ENCODE peak calls at places on chromosomes 3 and 15, in seven cellular contexts. C is Panc1, G is tibial nerve, J is HepG2, U is suprapubic skin, Z is astrocyte of the spinal cord, V is PC-9. Q is an unnamed sample.

GRCh38 chr3:184761120-184761841 is 49.4 kb upstream of the MAGEF1 start:
- DNase-seq in C (no peak), G (no peak), J (no peak), U (no peak), Z (peak), V (no peak), Q (no peak)

GRCh38 chr3:66115858-66116654 is 77.3 kb upstream of the MAGI1 start:
- DNase-seq in C (no peak), G (no peak), J (peak), U (no peak), Z (peak), V (peak), Q (no peak)

GRCh38 chr3:149384911-149385321 is 7.5 kb upstream of the TM4SF1 start:
- DNase-seq in C (no peak), G (no peak), J (peak), U (no peak), Z (peak), V (peak), Q (no peak)

GRCh38 chr15:97904196-97904572 is 56.3 kb upstream of the ARRDC4 start:
- DNase-seq in C (no peak), G (peak), J (peak), U (peak), Z (peak), V (peak), Q (no peak)

GRCh38 chr3:129461461-129462146 is 21.6 kb downstream of the IFT122 start:
- DNase-seq in C (no peak), G (no peak), J (no peak), U (no peak), Z (no peak), V (peak), Q (no peak)

GRCh38 chr3:144683065-144683464 is 711.4 kb downstream of the DIPK2A start:
- DNase-seq in C (no peak), G (no peak), J (no peak), U (no peak), Z (no peak), V (no peak), Q (no peak)

GRCh38 chr3:135366816-135367215 is 571.8 kb downstream of the EPHB1 start:
- DNase-seq in C (no peak), G (no peak), J (no peak), U (no peak), Z (no peak), V (no peak), Q (no peak)

GRCh38 chr3:60199306-60199705 is 1051.9 kb downstream of the FHIT start:
- DNase-seq in C (no peak), G (no peak), J (no peak), U (no peak), Z (no peak), V (no peak), Q (no peak)

GRCh38 chr3:71511037-71511436 is 72.5 kb downstream of the FOXP1 start:
- DNase-seq in C (no peak), G (no peak), J (no peak), U (no peak), Z (peak), V (no peak), Q (no peak)

GRCh38 chr3:141330235-141330634 is 38.1 kb upstream of the ZBTB38 start:
- DNase-seq in C (no peak), G (no peak), J (no peak), U (no peak), Z (no peak), V (no peak), Q (no peak)

GRCh38 chr3:121995190-121996137 is 26.6 kb downstream of the ILDR1 start:
- DNase-seq in C (peak), G (peak), J (peak), U (no peak), Z (peak), V (peak), Q (peak)

GRCh38 chr3:190013943-190014924 is 106.5 kb downstream of the P3H2 start:
- DNase-seq in C (no peak), G (no peak), J (no peak), U (no peak), Z (no peak), V (no peak), Q (no peak)

GRCh38 chr15:22887157-22887951 is 48.9 kb downstream of the NIPA2 start:
- DNase-seq in C (no peak), G (no peak), J (no peak), U (no peak), Z (peak), V (no peak), Q (no peak)

GRCh38 chr3:115709135-115709534 is 85.8 kb downstream of the GAP43 start:
- DNase-seq in C (no peak), G (no peak), J (no peak), U (no peak), Z (no peak), V (no peak), Q (no peak)

GRCh38 chr15:43492673-43493601 is at the start of gene TP53BP1:
- DNase-seq in C (peak), G (peak), J (peak), U (peak), Z (peak), V (peak), Q (peak)

GRCh38 chr3:57999423-58000115 is 8.7 kb upstream of the FLNB start:
- DNase-seq in C (no peak), G (no peak), J (peak), U (no peak), Z (no peak), V (peak), Q (no peak)

GRCh38 chr3:102020670-102021069 is 171.4 kb downstream of the NFKBIZ start:
- DNase-seq in C (no peak), G (no peak), J (no peak), U (no peak), Z (no peak), V (no peak), Q (no peak)

GRCh38 chr3:192879346-192880031 is 38.2 kb downstream of the MB21D2 start:
- DNase-seq in C (peak), G (no peak), J (peak), U (no peak), Z (peak), V (peak), Q (no peak)

GRCh38 chr15:70029297-70029701 is 68.4 kb downstream of the TLE3 start:
- DNase-seq in C (no peak), G (no peak), J (no peak), U (no peak), Z (no peak), V (no peak), Q (no peak)

GRCh38 chr3:47108546-47108945 is 55.4 kb downstream of the SETD2 start:
- DNase-seq in C (no peak), G (no peak), J (no peak), U (no peak), Z (no peak), V (no peak), Q (no peak)

GRCh38 chr15:98070132-98070531 is 109.6 kb downstream of the ARRDC4 start:
- DNase-seq in C (no peak), G (no peak), J (no peak), U (no peak), Z (peak), V (no peak), Q (no peak)

GRCh38 chr3:126129408-126129891 is 45.5 kb upstream of the SLC41A3 start:
- DNase-seq in C (no peak), G (no peak), J (no peak), U (peak), Z (no peak), V (peak), Q (no peak)

GRCh38 chr3:169666079-169666436 is 2.5 kb upstream of the MECOM start:
- DNase-seq in C (no peak), G (no peak), J (no peak), U (no peak), Z (no peak), V (no peak), Q (no peak)

GRCh38 chr3:53046171-53047170 is 598 bp upstream of the SFMBT1 start:
- DNase-seq in C (no peak), G (peak), J (no peak), U (no peak), Z (peak), V (no peak), Q (peak)

GRCh38 chr15:66841953-66842681 is 140.1 kb downstream of the SMAD6 start:
- DNase-seq in C (no peak), G (peak), J (peak), U (peak), Z (peak), V (peak), Q (no peak)

GRCh38 chr3:45225465-45226205 is 452 bp downstream of the TMEM158 start:
- DNase-seq in C (no peak), G (no peak), J (no peak), U (no peak), Z (no peak), V (no peak), Q (peak)

GRCh38 chr15:71252036-71252898 is 137.0 kb downstream of the THSD4 start:
- DNase-seq in C (no peak), G (no peak), J (no peak), U (no peak), Z (no peak), V (peak), Q (no peak)

GRCh38 chr3:116939091-116939490 is 229.5 kb downstream of the TUSC7 start:
- DNase-seq in C (no peak), G (no peak), J (no peak), U (no peak), Z (no peak), V (no peak), Q (no peak)

GRCh38 chr3:58066842-58067241 is 58.6 kb downstream of the FLNB start:
- DNase-seq in C (no peak), G (no peak), J (peak), U (no peak), Z (peak), V (no peak), Q (no peak)

GRCh38 chr15:67188551-67189218 is 65.8 kb downstream of the AAGAB start:
- DNase-seq in C (no peak), G (no peak), J (no peak), U (no peak), Z (peak), V (no peak), Q (no peak)

GRCh38 chr15:73753250-73754130 is at the start of gene INSYN1:
- DNase-seq in C (no peak), G (peak), J (no peak), U (no peak), Z (peak), V (no peak), Q (no peak)

GRCh38 chr3:195909294-195909644 is 918 bp upstream of the TNK2 start:
- DNase-seq in C (no peak), G (no peak), J (no peak), U (no peak), Z (no peak), V (no peak), Q (peak)
- H3K4me3 ChIP-seq in C (peak), G (peak), J (peak), U (peak), Z (peak), V (peak), Q (peak)

GRCh38 chr3:156305672-156306071 is 185.3 kb downstream of the KCNAB1 start:
- DNase-seq in C (no peak), G (no peak), J (no peak), U (no peak), Z (no peak), V (no peak), Q (no peak)

GRCh38 chr3:156311930-156312329 is 191.6 kb downstream of the KCNAB1 start:
- DNase-seq in C (no peak), G (no peak), J (no peak), U (no peak), Z (no peak), V (no peak), Q (no peak)

GRCh38 chr3:156307704-156308103 is 187.3 kb downstream of the KCNAB1 start:
- DNase-seq in C (no peak), G (peak), J (no peak), U (no peak), Z (peak), V (no peak), Q (no peak)

DNA sequence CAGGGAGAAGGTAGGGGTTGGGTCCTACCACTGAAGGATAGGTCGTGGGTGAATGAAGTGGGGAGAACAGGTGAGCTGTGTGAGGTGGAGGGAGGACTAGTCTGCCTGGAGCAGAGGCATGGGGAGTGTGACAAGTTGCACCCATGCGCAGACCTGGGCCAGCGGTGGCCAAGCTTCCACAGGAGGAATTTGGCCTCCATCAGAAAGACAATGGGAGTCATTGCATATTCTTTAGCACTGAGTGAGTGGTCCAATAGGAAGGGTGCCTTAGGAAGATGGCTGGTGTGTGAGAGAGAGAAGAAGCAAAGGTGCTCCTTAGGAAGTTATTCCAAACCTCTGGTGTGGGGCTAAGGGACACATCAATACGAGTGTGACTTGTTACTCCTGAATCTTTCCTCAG is 191.1 kb downstream of the KCNAB1 start:
- DNase-seq in C (no peak), G (no peak), J (no peak), U (no peak), Z (no peak), V (no peak), Q (no peak)
- TF ChIP-seq CTCF in C (no peak), G (no peak), J (no peak), U (no peak), Z (no peak), V (no peak), Q (no peak)

GRCh38 chr3:108132727-108133373 is 42.0 kb upstream of the CD47 start:
- DNase-seq in C (peak), G (no peak), J (no peak), U (no peak), Z (peak), V (peak), Q (no peak)
- H3K4me3 ChIP-seq in C (no peak), G (no peak), J (no peak), U (peak), Z (no peak), V (peak), Q (peak)

GRCh38 chr3:123270818-123271217 is 69.1 kb downstream of the SEC22A start:
- DNase-seq in C (no peak), G (no peak), J (peak), U (no peak), Z (no peak), V (no peak), Q (no peak)

GRCh38 chr3:123275691-123276090 is 73.9 kb downstream of the SEC22A start:
- DNase-seq in C (no peak), G (no peak), J (no peak), U (no peak), Z (no peak), V (no peak), Q (no peak)

GRCh38 chr3:123267821-123268220 is 66.1 kb downstream of the SEC22A start:
- DNase-seq in C (no peak), G (no peak), J (no peak), U (no peak), Z (no peak), V (no peak), Q (no peak)

GRCh38 chr3:123272547-123272946 is 70.8 kb downstream of the SEC22A start:
- DNase-seq in C (no peak), G (no peak), J (no peak), U (no peak), Z (peak), V (no peak), Q (no peak)

DNA sequence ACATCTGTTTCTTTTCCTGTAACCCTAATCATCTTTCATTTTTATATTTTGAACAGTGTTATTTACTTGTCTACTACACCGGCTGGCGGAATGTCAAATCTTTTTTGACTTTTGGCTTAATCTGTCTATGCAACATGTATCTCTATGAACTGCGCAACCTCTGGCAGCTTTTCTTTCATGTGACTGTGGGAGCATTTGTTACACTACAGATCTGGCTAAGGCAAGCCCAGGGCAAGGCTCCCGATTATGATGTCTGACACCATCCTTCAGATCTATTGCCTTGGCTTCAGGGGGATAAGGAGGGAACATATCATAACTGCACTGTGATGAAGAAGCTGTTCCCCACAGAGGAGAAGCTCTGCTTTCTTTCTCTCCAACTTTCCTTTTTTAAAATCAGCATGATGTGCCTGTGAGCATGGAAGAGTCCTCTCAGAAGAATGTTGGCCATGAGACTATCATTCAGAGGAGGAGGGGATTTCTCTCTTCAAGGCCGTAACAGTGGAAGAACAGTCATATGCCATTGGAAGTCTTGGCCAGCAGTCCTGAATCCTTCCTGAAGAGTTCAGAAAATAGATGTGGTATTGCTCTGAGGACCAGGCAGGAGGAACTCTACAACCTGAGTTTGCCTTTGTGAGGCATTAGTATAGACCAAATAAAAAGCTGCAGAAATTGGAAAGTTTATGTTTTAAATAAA is 69.9 kb downstream of the SEC22A start:
- DNase-seq in C (no peak), G (no peak), J (no peak), U (peak), Z (no peak), V (no peak), Q (no peak)
- TF ChIP-seq CTCF in C (no peak), G (no peak), J (no peak), U (no peak), Z (no peak), V (no peak), Q (no peak)

GRCh38 chr15:99181544-99181943 is 67.8 kb downstream of the TTC23 start:
- DNase-seq in C (no peak), G (peak), J (no peak), U (no peak), Z (no peak), V (no peak), Q (no peak)
- H3K4me3 ChIP-seq in C (no peak), G (no peak), J (no peak), U (no peak), Z (no peak), V (no peak), Q (no peak)

GRCh38 chr15:88603885-88604284 is 17.3 kb upstream of the AEN start:
- DNase-seq in C (no peak), G (no peak), J (no peak), U (no peak), Z (no peak), V (no peak), Q (no peak)
- TF ChIP-seq CTCF in C (no peak), G (no peak), J (no peak), U (no peak), Z (no peak), V (no peak), Q (no peak)

DNA sequence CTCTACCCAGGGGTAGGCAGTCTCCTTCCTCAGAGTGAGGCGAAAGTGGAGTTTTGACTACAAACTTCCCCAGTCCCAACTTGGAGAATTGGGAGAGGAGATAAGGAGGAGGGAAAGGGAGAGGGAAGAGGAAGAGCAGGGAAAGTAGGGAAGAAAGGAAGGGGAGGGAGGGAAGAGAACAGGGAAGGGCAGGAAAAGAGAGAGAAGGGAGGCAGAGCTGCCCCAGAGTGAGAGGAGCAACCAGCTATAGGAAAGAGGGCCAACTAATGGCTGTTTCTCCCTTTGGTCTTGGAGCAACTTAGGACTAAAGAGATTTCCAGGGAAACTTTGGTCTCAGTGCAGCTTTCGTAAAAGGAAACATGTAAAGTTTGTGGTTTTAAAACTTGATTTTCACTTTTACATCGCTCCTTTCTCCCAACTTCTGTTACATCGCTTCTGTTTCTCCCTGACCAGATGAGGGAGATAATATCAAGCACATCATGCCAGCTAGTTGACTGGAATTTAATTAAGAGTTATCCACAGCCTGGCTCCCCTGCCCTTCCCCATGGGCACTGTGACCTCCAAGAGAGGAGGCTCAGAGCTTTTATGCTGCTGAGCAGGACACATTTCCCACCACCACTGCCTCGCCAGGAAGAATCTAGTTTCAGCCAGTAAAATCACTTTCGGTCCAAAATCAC is 1.4 kb downstream of the CA12 start:
- DNase-seq in C (no peak), G (no peak), J (no peak), U (no peak), Z (peak), V (no peak), Q (no peak)
- H3K4me3 ChIP-seq in C (no peak), G (no peak), J (no peak), U (peak), Z (peak), V (no peak), Q (no peak)

GRCh38 chr3:175957427-175957826 is 1098.3 kb downstream of the NAALADL2 start:
- DNase-seq in C (no peak), G (no peak), J (no peak), U (no peak), Z (no peak), V (no peak), Q (peak)

GRCh38 chr3:175951047-175951694 is 1092.0 kb downstream of the NAALADL2 start:
- DNase-seq in C (no peak), G (no peak), J (no peak), U (no peak), Z (peak), V (no peak), Q (no peak)

DNA sequence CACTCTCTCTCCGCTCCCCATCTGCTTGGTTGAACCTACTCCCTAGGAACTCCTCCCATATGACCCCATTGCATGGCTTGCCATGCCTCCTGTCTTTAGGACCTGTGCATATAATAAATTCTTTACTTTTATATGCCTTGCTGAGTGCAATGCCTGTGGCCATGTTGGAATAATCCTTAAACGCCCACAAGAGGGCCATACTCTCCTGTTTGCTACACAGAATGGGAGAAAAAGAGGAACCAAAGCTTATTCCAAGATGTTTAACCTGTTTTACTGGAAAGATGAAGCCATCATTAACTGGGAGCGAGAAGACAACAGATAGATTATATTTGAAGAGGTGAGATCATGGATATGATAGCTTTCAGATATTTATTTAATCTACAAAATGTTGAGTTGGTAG is 1097.8 kb downstream of the NAALADL2 start:
- DNase-seq in C (no peak), G (no peak), J (no peak), U (no peak), Z (no peak), V (peak), Q (no peak)
- TF ChIP-seq CTCF in C (peak), G (no peak), J (no peak), U (no peak), Z (peak), V (peak), Q (no peak)

GRCh38 chr15:32908135-32908801 is 190.5 kb downstream of the GREM1 start:
- DNase-seq in C (no peak), G (no peak), J (no peak), U (no peak), Z (peak), V (no peak), Q (peak)
- H3K4me3 ChIP-seq in C (no peak), G (no peak), J (no peak), U (no peak), Z (no peak), V (no peak), Q (no peak)